ENCODE peak calls at places on chromosomes 16 and 17, in eight cellular contexts. V is 8988T, Y is D721Med, G is G401, A is left colon, E is GDM1, Q is psoas muscle, P is choroid plexus epithelial cell. D is an unnamed sample.

GRCh38 chr17:81481011-81481799 is 31.4 kb downstream of the ACTG1 start:
- DNase-seq in E (peak; percentile 86), Y (no peak), A (peak; percentile 63), Q (peak; percentile 89), G (peak; percentile 84), P (peak; percentile 65), V (no peak), D (peak; percentile 43)

GRCh38 chr16:79721186-79721745 is 120.7 kb upstream of the MAF start:
- DNase-seq in G (no peak), E (no peak), V (no peak), P (no peak), Y (no peak), Q (no peak), A (no peak), D (no peak)

GRCh38 chr17:57121308-57122042 is 36.4 kb downstream of the AKAP1 start:
- DNase-seq in Q (no peak), Y (no peak), V (peak; percentile 35), G (peak; percentile 73), E (peak; percentile 12), A (peak; percentile 44), P (peak; percentile 73), D (no peak)

GRCh38 chr16:54266363-54266955 is 20.1 kb downstream of the IRX3 start:
- DNase-seq in E (no peak), Y (no peak), A (no peak), V (no peak), Q (no peak), G (no peak), P (peak; percentile 56), D (no peak)

GRCh38 chr17:38742431-38743308 is 5.5 kb downstream of the PCGF2 start:
- DNase-seq in Y (no peak), A (peak; percentile 53), G (peak; percentile 89), P (peak; percentile 96), V (no peak), E (no peak), Q (peak; percentile 59), D (no peak)

GRCh38 chr16:67158637-67159600 is 790 bp downstream of the TRADD start:
- DNase-seq in Q (peak; percentile 73), P (no peak), G (no peak), E (no peak), A (peak; percentile 83), Y (no peak), V (peak; percentile 85), D (no peak)

GRCh38 chr16:11315499-11315898 is 29.8 kb upstream of the RMI2 start:
- DNase-seq in Y (no peak), G (no peak), V (peak; percentile 38), Q (no peak), A (no peak), P (peak; percentile 70), E (no peak), D (no peak)

GRCh38 chr16:90019543-90020259 is 445 bp upstream of the DBNDD1 start:
- DNase-seq in E (no peak), Y (no peak), P (peak; percentile 75), A (peak; percentile 63), G (peak; percentile 28), Q (peak; percentile 69), V (peak; percentile 83), D (no peak)

GRCh38 chr17:75181608-75182318 is 996 bp downstream of the SUMO2 start:
- DNase-seq in E (no peak), G (peak; percentile 21), P (peak; percentile 41), Y (no peak), Q (no peak), V (no peak), A (peak; percentile 59), D (peak; percentile 34)

GRCh38 chr17:37527249-37527851 is 37.7 kb downstream of the DUSP14 start:
- DNase-seq in G (peak; percentile 65), Q (no peak), A (no peak), V (no peak), P (peak; percentile 82), E (no peak), Y (no peak), D (no peak)

GRCh38 chr17:51152766-51153209 is 571 bp upstream of the NME1 start:
- DNase-seq in E (no peak), P (peak; percentile 35), Q (no peak), Y (no peak), G (no peak), V (no peak), A (peak; percentile 15), D (peak; percentile 81)

GRCh38 chr17:64063766-64064224 is 43.4 kb upstream of the ICAM2 start:
- DNase-seq in A (peak; percentile 86), V (peak; percentile 51), E (no peak), Q (peak; percentile 70), G (no peak), Y (peak; percentile 60), P (peak; percentile 63), D (no peak)

D was measured in KG1.